ENCODE peak calls at places on chromosomes 11 and 22, in nine cellular contexts. One of them, this sample, is unnamed.

GRCh38 chr22:39928556-39929401 is 27.9 kb downstream of the GRAP2 start:
- DNase-seq in A172: no peak
- DNase-seq in colonic mucosa: no peak
- DNase-seq in ELF-1: no peak
- DNase-seq in H4: no peak
- DNase-seq in WTC11: no peak
- DNase-seq in GM18507: no peak
- DNase-seq in stimulated activated CD4-positive, alpha-beta T cell treated with anti-CD3 and anti-CD28 coated beads, Interleukin-12 subunit alpha, Interleukin-12 subunit beta, amount 100 ng/mL, for 24 hours: no peak
- DNase-seq in substantia nigra: no peak
- DNase-seq in this sample: peak; percentile 92

GRCh38 chr22:41290262-41291221 is 4.6 kb upstream of the RANGAP1 start:
- DNase-seq in A172: peak; percentile 81
- DNase-seq in colonic mucosa: no peak
- DNase-seq in ELF-1: peak; percentile 82
- DNase-seq in H4: peak; percentile 39
- DNase-seq in WTC11: peak; percentile 60
- DNase-seq in GM18507: no peak
- DNase-seq in stimulated activated CD4-positive, alpha-beta T cell treated with anti-CD3 and anti-CD28 coated beads, Interleukin-12 subunit alpha, Interleukin-12 subunit beta, amount 100 ng/mL, for 24 hours: no peak
- DNase-seq in substantia nigra: no peak
- DNase-seq in this sample: peak; percentile 66

GRCh38 chr11:45931739-45932138 is 9.3 kb downstream of the LARGE2 start:
- DNase-seq in A172: no peak
- DNase-seq in colonic mucosa: no peak
- DNase-seq in ELF-1: no peak
- DNase-seq in H4: no peak
- DNase-seq in WTC11: no peak
- DNase-seq in GM18507: no peak
- DNase-seq in stimulated activated CD4-positive, alpha-beta T cell treated with anti-CD3 and anti-CD28 coated beads, Interleukin-12 subunit alpha, Interleukin-12 subunit beta, amount 100 ng/mL, for 24 hours: no peak
- DNase-seq in substantia nigra: no peak
- DNase-seq in this sample: peak; percentile 49

GRCh38 chr11:11313426-11313825 is 39.6 kb downstream of the CSNK2A3 start:
- DNase-seq in A172: peak; percentile 35
- DNase-seq in colonic mucosa: no peak
- DNase-seq in ELF-1: no peak
- DNase-seq in H4: peak; percentile 71
- DNase-seq in WTC11: no peak
- DNase-seq in GM18507: no peak
- DNase-seq in stimulated activated CD4-positive, alpha-beta T cell treated with anti-CD3 and anti-CD28 coated beads, Interleukin-12 subunit alpha, Interleukin-12 subunit beta, amount 100 ng/mL, for 24 hours: no peak
- DNase-seq in substantia nigra: no peak
- DNase-seq in this sample: peak; percentile 100

GRCh38 chr22:30861688-30862552 is 106.7 kb downstream of the MORC2 start:
- DNase-seq in A172: no peak
- DNase-seq in colonic mucosa: no peak
- DNase-seq in ELF-1: no peak
- DNase-seq in H4: no peak
- DNase-seq in WTC11: no peak
- DNase-seq in GM18507: no peak
- DNase-seq in stimulated activated CD4-positive, alpha-beta T cell treated with anti-CD3 and anti-CD28 coated beads, Interleukin-12 subunit alpha, Interleukin-12 subunit beta, amount 100 ng/mL, for 24 hours: no peak
- DNase-seq in substantia nigra: no peak
- DNase-seq in this sample: no peak

GRCh38 chr11:76616676-76617552 is 53.6 kb downstream of the LRRC32 start:
- DNase-seq in A172: no peak
- DNase-seq in colonic mucosa: no peak
- DNase-seq in ELF-1: no peak
- DNase-seq in H4: no peak
- DNase-seq in WTC11: no peak
- DNase-seq in GM18507: no peak
- DNase-seq in stimulated activated CD4-positive, alpha-beta T cell treated with anti-CD3 and anti-CD28 coated beads, Interleukin-12 subunit alpha, Interleukin-12 subunit beta, amount 100 ng/mL, for 24 hours: no peak
- DNase-seq in substantia nigra: no peak
- DNase-seq in this sample: no peak

GRCh38 chr11:12430912-12431311 is 53.5 kb downstream of the PARVA start:
- DNase-seq in A172: peak; percentile 75
- DNase-seq in colonic mucosa: peak; percentile 83
- DNase-seq in ELF-1: no peak
- DNase-seq in H4: peak; percentile 91
- DNase-seq in WTC11: no peak
- DNase-seq in GM18507: no peak
- DNase-seq in stimulated activated CD4-positive, alpha-beta T cell treated with anti-CD3 and anti-CD28 coated beads, Interleukin-12 subunit alpha, Interleukin-12 subunit beta, amount 100 ng/mL, for 24 hours: no peak
- DNase-seq in substantia nigra: no peak
- DNase-seq in this sample: peak; percentile 89

GRCh38 chr11:67002297-67002913 is 20.5 kb upstream of the SYT12 start:
- DNase-seq in A172: no peak
- DNase-seq in colonic mucosa: no peak
- DNase-seq in ELF-1: peak; percentile 50
- DNase-seq in H4: no peak
- DNase-seq in WTC11: peak; percentile 35
- DNase-seq in GM18507: no peak
- DNase-seq in stimulated activated CD4-positive, alpha-beta T cell treated with anti-CD3 and anti-CD28 coated beads, Interleukin-12 subunit alpha, Interleukin-12 subunit beta, amount 100 ng/mL, for 24 hours: no peak
- DNase-seq in substantia nigra: no peak
- DNase-seq in this sample: no peak

GRCh38 chr22:43260818-43261217 is 73.9 kb upstream of the TTLL12 start:
- DNase-seq in A172: no peak
- DNase-seq in colonic mucosa: no peak
- DNase-seq in ELF-1: no peak
- DNase-seq in H4: no peak
- DNase-seq in WTC11: no peak
- DNase-seq in GM18507: no peak
- DNase-seq in stimulated activated CD4-positive, alpha-beta T cell treated with anti-CD3 and anti-CD28 coated beads, Interleukin-12 subunit alpha, Interleukin-12 subunit beta, amount 100 ng/mL, for 24 hours: no peak
- DNase-seq in substantia nigra: no peak
- DNase-seq in this sample: no peak

GRCh38 chr22:46746620-46747019 is 8.6 kb upstream of the CERK start:
- DNase-seq in A172: no peak
- DNase-seq in colonic mucosa: no peak
- DNase-seq in ELF-1: no peak
- DNase-seq in H4: no peak
- DNase-seq in WTC11: no peak
- DNase-seq in GM18507: no peak
- DNase-seq in stimulated activated CD4-positive, alpha-beta T cell treated with anti-CD3 and anti-CD28 coated beads, Interleukin-12 subunit alpha, Interleukin-12 subunit beta, amount 100 ng/mL, for 24 hours: no peak
- DNase-seq in substantia nigra: no peak
- DNase-seq in this sample: no peak

GRCh38 chr11:10606536-10607208 is 38.2 kb upstream of the LYVE1 start:
- DNase-seq in A172: no peak
- DNase-seq in colonic mucosa: peak; percentile 12
- DNase-seq in ELF-1: no peak
- DNase-seq in H4: no peak
- DNase-seq in WTC11: no peak
- DNase-seq in GM18507: no peak
- DNase-seq in stimulated activated CD4-positive, alpha-beta T cell treated with anti-CD3 and anti-CD28 coated beads, Interleukin-12 subunit alpha, Interleukin-12 subunit beta, amount 100 ng/mL, for 24 hours: no peak
- DNase-seq in substantia nigra: no peak
- DNase-seq in this sample: peak; percentile 70

GRCh38 chr11:126308271-126308671 is 4.4 kb downstream of the DCPS start:
- DNase-seq in A172: no peak
- DNase-seq in colonic mucosa: no peak
- DNase-seq in ELF-1: no peak
- DNase-seq in H4: no peak
- DNase-seq in WTC11: no peak
- DNase-seq in GM18507: no peak
- DNase-seq in stimulated activated CD4-positive, alpha-beta T cell treated with anti-CD3 and anti-CD28 coated beads, Interleukin-12 subunit alpha, Interleukin-12 subunit beta, amount 100 ng/mL, for 24 hours: no peak
- DNase-seq in substantia nigra: no peak
- DNase-seq in this sample: no peak

GRCh38 chr11:117910941-117911630 is 18.1 kb downstream of the TMPRSS13 start:
- DNase-seq in A172: no peak
- DNase-seq in colonic mucosa: no peak
- DNase-seq in ELF-1: no peak
- DNase-seq in H4: no peak
- DNase-seq in WTC11: no peak
- DNase-seq in GM18507: no peak
- DNase-seq in stimulated activated CD4-positive, alpha-beta T cell treated with anti-CD3 and anti-CD28 coated beads, Interleukin-12 subunit alpha, Interleukin-12 subunit beta, amount 100 ng/mL, for 24 hours: no peak
- DNase-seq in substantia nigra: no peak
- DNase-seq in this sample: no peak

GRCh38 chr11:69914286-69915150 is 95.3 kb upstream of the FGF3 start:
- DNase-seq in A172: no peak
- DNase-seq in colonic mucosa: no peak
- DNase-seq in ELF-1: no peak
- DNase-seq in H4: no peak
- DNase-seq in WTC11: peak; percentile 14
- DNase-seq in GM18507: no peak
- DNase-seq in stimulated activated CD4-positive, alpha-beta T cell treated with anti-CD3 and anti-CD28 coated beads, Interleukin-12 subunit alpha, Interleukin-12 subunit beta, amount 100 ng/mL, for 24 hours: no peak
- DNase-seq in substantia nigra: no peak
- DNase-seq in this sample: peak; percentile 29